ENCODE peak calls at places on chromosomes 12 and 14, in five cellular contexts. T is fibroblast of mammary gland, K is AG04449, A is WERI-Rb-1, E is Caco-2. B is an unnamed sample.

GRCh38 chr14:85909581-85909980 is 379.6 kb downstream of the FLRT2 start:
- DNase-seq in T (peak), K (no peak), A (no peak), E (no peak), B (no peak)

GRCh38 chr14:69318901-69319475 is 59.0 kb downstream of the GALNT16 start:
- DNase-seq in T (no peak), K (no peak), A (no peak), E (no peak), B (no peak)

GRCh38 chr12:76866146-76866545 is 12.7 kb downstream of the CSRP2 start:
- DNase-seq in T (no peak), K (no peak), A (peak), E (no peak), B (no peak)

GRCh38 chr14:60622210-60622919 is 26.9 kb downstream of the SIX1 start:
- DNase-seq in T (peak), K (no peak), A (no peak), E (no peak), B (no peak)

GRCh38 chr12:120961604-120962486 is 16.5 kb upstream of the HNF1A start:
- DNase-seq in T (no peak), K (no peak), A (no peak), E (peak), B (no peak)

GRCh38 chr14:68295316-68295816 is 475.8 kb downstream of the RAD51B start:
- DNase-seq in T (no peak), K (no peak), A (peak), E (peak), B (no peak)

GRCh38 chr12:88334271-88334670 is 192.2 kb downstream of the TMTC3 start:
- DNase-seq in T (peak), K (no peak), A (no peak), E (peak), B (no peak)

GRCh38 chr12:24424889-24425600 is 475.6 kb upstream of the SOX5 start:
- DNase-seq in T (no peak), K (no peak), A (peak), E (no peak), B (no peak)

GRCh38 chr12:132761032-132761910 is at the start of gene ANKLE2:
- DNase-seq in T (peak), K (peak), A (peak), E (peak), B (peak)

GRCh38 chr14:102663031-102663430 is 70.6 kb downstream of the RCOR1 start:
- DNase-seq in T (no peak), K (no peak), A (no peak), E (no peak), B (no peak)

GRCh38 chr12:4797096-4797495 is 76.9 kb downstream of the GALNT8 start:
- DNase-seq in T (no peak), K (no peak), A (no peak), E (no peak), B (no peak)

GRCh38 chr12:67982165-67982563 is 7.1 kb upstream of the IFNG-AS1 start:
- DNase-seq in T (peak), K (no peak), A (no peak), E (no peak), B (no peak)

DNA sequence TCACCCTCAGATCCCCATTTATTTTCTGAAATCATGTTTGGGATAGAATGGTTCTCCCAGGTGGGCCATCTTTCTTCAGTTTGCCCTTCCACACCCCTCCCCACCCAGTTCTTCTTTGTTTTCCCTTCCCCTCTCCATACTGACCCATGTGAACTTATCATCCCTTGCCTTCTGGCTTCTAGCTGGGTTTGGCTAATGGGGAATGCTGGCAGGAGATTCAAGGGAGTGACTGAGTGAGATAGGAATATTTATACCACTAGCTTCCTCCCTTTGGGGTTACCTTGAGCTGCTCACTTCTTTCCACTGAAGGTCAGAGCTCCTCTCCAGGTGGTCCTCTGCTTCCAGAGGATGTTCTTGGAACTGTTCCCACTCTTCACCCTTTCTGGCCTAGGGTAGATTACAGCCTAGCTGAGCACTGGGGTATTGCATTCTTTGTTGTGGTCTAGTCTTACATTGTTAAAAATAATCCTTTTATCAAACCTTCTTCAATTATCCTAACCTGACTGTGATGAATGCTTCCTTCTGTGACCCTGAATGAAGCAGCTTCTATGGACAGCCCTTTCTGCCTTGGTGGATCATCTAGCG is 88.3 kb upstream of the ATP2B1 start:
- DNase-seq in T (no peak), K (no peak), A (no peak), E (no peak), B (no peak)
- TF ChIP-seq CTCF in T (no peak), K (no peak), A (no peak), E (no peak), B (no peak)

DNA sequence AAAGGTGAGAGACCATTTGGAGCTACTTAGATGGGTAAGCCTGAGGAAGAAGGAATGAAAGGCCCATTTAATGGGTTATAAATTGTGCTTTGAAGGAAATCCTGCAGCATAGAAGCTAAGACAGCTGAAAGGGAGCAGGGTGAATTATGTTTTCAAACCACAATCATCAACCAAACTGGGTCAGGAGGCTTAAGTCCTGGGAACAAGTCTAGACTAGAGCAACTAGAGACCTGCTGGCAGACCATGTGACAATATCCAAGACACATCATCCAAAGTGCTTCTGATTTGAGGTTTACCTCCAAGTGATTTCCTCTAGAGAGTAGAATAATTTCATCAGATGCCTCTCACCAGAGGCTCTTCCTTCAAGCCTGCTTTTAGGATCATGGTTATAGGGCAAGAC is 53.7 kb downstream of the MAP3K9 start:
- DNase-seq in T (no peak), K (no peak), A (peak), E (no peak), B (no peak)
- TF ChIP-seq CTCF in T (no peak), K (no peak), A (no peak), E (no peak), B (no peak)

GRCh38 chr12:29149691-29150382 is 759 bp downstream of the FAR2 start:
- DNase-seq in T (no peak), K (no peak), A (no peak), E (peak), B (peak)

GRCh38 chr12:29146201-29146600 is 2.9 kb upstream of the FAR2 start:
- DNase-seq in T (no peak), K (no peak), A (no peak), E (no peak), B (no peak)

GRCh38 chr12:29148958-29149690 is at the start of gene FAR2:
- DNase-seq in T (peak), K (no peak), A (no peak), E (peak), B (peak)

GRCh38 chr12:29145372-29146170 is 3.5 kb upstream of the FAR2 start:
- DNase-seq in T (no peak), K (no peak), A (no peak), E (no peak), B (no peak)

GRCh38 chr12:29148065-29148957 is 767 bp upstream of the FAR2 start:
- DNase-seq in T (peak), K (no peak), A (no peak), E (no peak), B (peak)
- TF ChIP-seq CTCF in T (no peak), K (no peak), A (no peak), E (no peak), B (no peak)

DNA sequence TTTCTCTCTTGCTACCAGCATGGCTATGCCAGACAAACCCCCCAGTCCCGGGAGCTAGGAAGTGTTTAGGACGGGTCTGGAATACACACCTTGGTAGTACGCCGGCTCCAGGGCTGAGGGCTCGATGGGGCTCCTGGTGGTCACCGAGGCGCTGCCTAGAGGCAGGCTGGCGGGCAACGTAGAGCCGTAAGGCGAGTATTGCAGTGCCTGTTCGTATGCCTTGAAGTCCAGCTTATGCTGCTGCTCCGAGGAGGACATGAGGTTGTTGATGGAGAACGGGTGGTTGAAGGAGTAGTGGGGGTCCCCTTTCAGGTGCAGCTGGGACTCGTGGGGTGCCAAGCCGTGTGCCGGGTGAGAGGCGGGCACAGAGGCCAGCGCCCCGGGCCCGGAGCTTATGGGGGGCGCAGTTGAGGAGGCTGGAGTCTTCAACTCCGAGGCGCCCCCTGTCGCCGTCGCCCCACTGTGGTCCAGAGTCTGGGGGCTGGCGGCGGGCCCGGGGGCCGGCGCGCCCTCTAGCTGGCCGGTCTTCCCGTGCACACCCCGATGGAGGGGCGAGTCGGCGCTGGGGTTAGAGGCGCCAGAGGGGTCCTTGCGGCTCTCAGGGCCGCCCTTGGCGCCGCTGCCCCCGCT is 3.6 kb downstream of the FOXA1 start:
- DNase-seq in T (no peak), K (no peak), A (no peak), E (peak), B (peak)
- TF ChIP-seq CTCF in T (no peak), K (no peak), A (peak), E (peak), B (no peak)

GRCh38 chr12:123762715-123763052 is 583 bp downstream of the DNAH10 start:
- DNase-seq in T (no peak), K (no peak), A (no peak), E (no peak), B (no peak)

GRCh38 chr12:123765504-123766035 is 3.5 kb downstream of the DNAH10 start:
- DNase-seq in T (no peak), K (no peak), A (no peak), E (no peak), B (no peak)

GRCh38 chr12:123764109-123764508 is 2.0 kb downstream of the DNAH10 start:
- DNase-seq in T (no peak), K (no peak), A (no peak), E (no peak), B (no peak)

GRCh38 chr12:123761841-123762714 is at the start of gene DNAH10:
- DNase-seq in T (peak), K (no peak), A (no peak), E (peak), B (peak)

DNA sequence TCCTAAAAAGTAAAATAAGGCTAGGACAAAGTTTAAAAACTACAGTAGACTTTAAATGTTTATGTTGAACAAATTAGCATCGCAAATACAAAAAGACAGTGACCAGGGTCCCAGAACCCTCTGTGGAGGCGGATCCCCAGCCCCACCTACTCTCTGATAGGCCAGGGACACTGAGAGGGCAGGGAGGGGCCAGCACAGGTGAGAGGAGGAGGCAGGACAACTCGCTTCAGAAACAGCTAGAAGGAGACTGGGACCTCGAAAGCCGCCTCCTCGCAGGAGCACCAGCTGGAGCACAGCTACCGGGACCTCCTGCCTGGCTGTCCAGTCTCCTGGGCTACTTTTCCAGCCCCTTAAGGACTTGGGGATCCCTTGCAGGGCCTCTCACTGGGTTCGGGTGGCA is 992 bp downstream of the DNAH10 start:
- DNase-seq in T (no peak), K (no peak), A (no peak), E (peak), B (no peak)
- TF ChIP-seq CTCF in T (no peak), K (no peak), A (no peak), E (no peak), B (no peak)

GRCh38 chr12:70733385-70733784 is 96.2 kb upstream of the PTPRB start:
- DNase-seq in T (peak), K (no peak), A (peak), E (peak), B (peak)

GRCh38 chr12:70732287-70732686 is 95.1 kb upstream of the PTPRB start:
- DNase-seq in T (no peak), K (no peak), A (no peak), E (no peak), B (no peak)

DNA sequence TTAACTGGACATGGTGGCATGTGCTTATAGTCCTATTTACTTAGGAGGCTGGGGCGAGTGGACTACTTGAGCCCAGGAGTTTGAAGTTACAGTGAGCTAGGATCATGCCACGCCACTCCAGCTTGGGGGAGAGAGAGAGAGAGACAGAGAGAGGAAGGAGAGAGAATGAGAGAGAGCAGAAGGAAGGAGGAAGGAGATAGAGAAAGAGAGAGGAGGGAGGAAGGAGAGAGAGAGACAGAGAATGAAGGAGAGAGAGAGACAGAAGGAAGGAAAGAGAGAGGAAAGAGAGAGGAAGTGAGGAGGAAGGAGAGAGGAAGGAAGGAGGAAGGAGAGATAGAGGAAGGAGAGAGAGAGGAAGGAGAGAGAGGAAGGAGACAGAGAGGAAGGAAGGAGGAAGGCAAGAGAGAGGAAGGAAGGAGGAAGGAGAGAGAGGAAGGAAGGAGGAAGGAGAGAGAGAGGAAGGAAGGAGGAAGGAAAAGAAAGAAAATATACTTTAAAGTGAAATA is 93.5 kb upstream of the PTPRB start:
- DNase-seq in T (no peak), K (no peak), A (no peak), E (no peak), B (no peak)
- TF ChIP-seq CTCF in T (no peak), K (no peak), A (no peak), E (no peak), B (no peak)

GRCh38 chr12:32312049-32312670 is 87.2 kb upstream of the FGD4 start:
- DNase-seq in T (peak), K (peak), A (no peak), E (peak), B (peak)
- TF ChIP-seq CTCF in T (peak), K (peak), A (peak), E (peak), B (no peak)

B was measured in GM13976.